ENCODE peak calls at places on chromosomes 1 and 21, in nine cellular contexts. One of them, this sample, is unnamed.

GRCh38 chr1:157407367-157407766 is 144.9 kb downstream of the FCRL5 start:
- DNase-seq in PC-3: no peak
- DNase-seq in hepatocyte: no peak
- DNase-seq in brain microvascular endothelial cell: no peak
- DNase-seq in WERI-Rb-1: no peak
- DNase-seq in BJ: no peak
- DNase-seq in bronchial epithelial cell: no peak
- DNase-seq in stomach: no peak
- DNase-seq in adrenal gland: no peak
- DNase-seq in this sample: no peak

GRCh38 chr1:3188150-3188971 is 119.4 kb downstream of the PRDM16 start:
- DNase-seq in PC-3: no peak
- DNase-seq in hepatocyte: peak; percentile 27
- DNase-seq in brain microvascular endothelial cell: no peak
- DNase-seq in WERI-Rb-1: no peak
- DNase-seq in BJ: no peak
- DNase-seq in bronchial epithelial cell: no peak
- DNase-seq in stomach: peak; percentile 92
- DNase-seq in adrenal gland: no peak
- DNase-seq in this sample: no peak

GRCh38 chr1:56303805-56304204 is 275.6 kb downstream of the PLPP3 start:
- DNase-seq in PC-3: no peak
- DNase-seq in hepatocyte: no peak
- DNase-seq in brain microvascular endothelial cell: no peak
- DNase-seq in WERI-Rb-1: no peak
- DNase-seq in BJ: no peak
- DNase-seq in bronchial epithelial cell: no peak
- DNase-seq in stomach: no peak
- DNase-seq in adrenal gland: no peak
- DNase-seq in this sample: no peak

GRCh38 chr1:209988706-209989105 is 50.7 kb downstream of the SYT14 start:
- DNase-seq in PC-3: peak; percentile 74
- DNase-seq in hepatocyte: no peak
- DNase-seq in brain microvascular endothelial cell: no peak
- DNase-seq in WERI-Rb-1: no peak
- DNase-seq in BJ: no peak
- DNase-seq in bronchial epithelial cell: peak; percentile 38
- DNase-seq in stomach: no peak
- DNase-seq in adrenal gland: no peak
- DNase-seq in this sample: no peak

GRCh38 chr1:158328424-158328823 is 2.9 kb downstream of the CD1B start:
- DNase-seq in PC-3: no peak
- DNase-seq in hepatocyte: no peak
- DNase-seq in brain microvascular endothelial cell: no peak
- DNase-seq in WERI-Rb-1: no peak
- DNase-seq in BJ: no peak
- DNase-seq in bronchial epithelial cell: no peak
- DNase-seq in stomach: no peak
- DNase-seq in adrenal gland: no peak
- DNase-seq in this sample: no peak

GRCh38 chr21:45015469-45015860 is 58.9 kb upstream of the ADARB1 start:
- DNase-seq in PC-3: no peak
- DNase-seq in hepatocyte: no peak
- DNase-seq in brain microvascular endothelial cell: no peak
- DNase-seq in WERI-Rb-1: no peak
- DNase-seq in BJ: no peak
- DNase-seq in bronchial epithelial cell: no peak
- DNase-seq in stomach: no peak
- DNase-seq in adrenal gland: no peak
- DNase-seq in this sample: peak; percentile 41

GRCh38 chr1:174258148-174258550 is 98.8 kb downstream of the RABGAP1L start:
- DNase-seq in PC-3: peak; percentile 61
- DNase-seq in hepatocyte: peak; percentile 58
- DNase-seq in brain microvascular endothelial cell: peak; percentile 48
- DNase-seq in WERI-Rb-1: peak; percentile 54
- DNase-seq in BJ: no peak
- DNase-seq in bronchial epithelial cell: peak; percentile 43
- DNase-seq in stomach: no peak
- DNase-seq in adrenal gland: peak; percentile 41
- DNase-seq in this sample: peak; percentile 15

GRCh38 chr1:110677016-110677415 is 2.3 kb upstream of the KCNA3 start:
- DNase-seq in PC-3: peak; percentile 23
- DNase-seq in hepatocyte: no peak
- DNase-seq in brain microvascular endothelial cell: no peak
- DNase-seq in WERI-Rb-1: no peak
- DNase-seq in BJ: no peak
- DNase-seq in bronchial epithelial cell: peak; percentile 12
- DNase-seq in stomach: no peak
- DNase-seq in adrenal gland: no peak
- DNase-seq in this sample: no peak

GRCh38 chr21:27776925-27777553 is 810.2 kb upstream of the ADAMTS5 start:
- DNase-seq in PC-3: no peak
- DNase-seq in hepatocyte: no peak
- DNase-seq in brain microvascular endothelial cell: no peak
- DNase-seq in WERI-Rb-1: no peak
- DNase-seq in BJ: no peak
- DNase-seq in bronchial epithelial cell: no peak
- DNase-seq in stomach: peak; percentile 54
- DNase-seq in adrenal gland: peak; percentile 10
- DNase-seq in this sample: no peak

GRCh38 chr1:99645699-99646531 is at the start of gene PALMD:
- DNase-seq in PC-3: peak; percentile 60
- DNase-seq in hepatocyte: peak; percentile 41
- DNase-seq in brain microvascular endothelial cell: no peak
- DNase-seq in WERI-Rb-1: peak; percentile 61
- DNase-seq in BJ: no peak
- DNase-seq in bronchial epithelial cell: peak; percentile 82
- DNase-seq in stomach: peak; percentile 51
- DNase-seq in adrenal gland: peak; percentile 64
- DNase-seq in this sample: no peak

GRCh38 chr1:87336623-87337067 is 8.0 kb downstream of the LMO4 start:
- DNase-seq in PC-3: no peak
- DNase-seq in hepatocyte: no peak
- DNase-seq in brain microvascular endothelial cell: no peak
- DNase-seq in WERI-Rb-1: no peak
- DNase-seq in BJ: no peak
- DNase-seq in bronchial epithelial cell: no peak
- DNase-seq in stomach: no peak
- DNase-seq in adrenal gland: no peak
- DNase-seq in this sample: no peak

GRCh38 chr1:87334351-87335174 is 5.9 kb downstream of the LMO4 start:
- DNase-seq in PC-3: peak; percentile 17
- DNase-seq in hepatocyte: peak; percentile 39
- DNase-seq in brain microvascular endothelial cell: no peak
- DNase-seq in WERI-Rb-1: peak; percentile 68
- DNase-seq in BJ: no peak
- DNase-seq in bronchial epithelial cell: peak; percentile 45
- DNase-seq in stomach: no peak
- DNase-seq in adrenal gland: peak; percentile 13
- DNase-seq in this sample: peak; percentile 84

GRCh38 chr1:87331319-87332269 is 2.9 kb downstream of the LMO4 start:
- DNase-seq in PC-3: peak; percentile 92
- DNase-seq in hepatocyte: peak; percentile 87
- DNase-seq in brain microvascular endothelial cell: peak; percentile 31
- DNase-seq in WERI-Rb-1: peak; percentile 89
- DNase-seq in BJ: no peak
- DNase-seq in bronchial epithelial cell: peak; percentile 85
- DNase-seq in stomach: peak; percentile 76
- DNase-seq in adrenal gland: peak; percentile 82
- DNase-seq in this sample: peak; percentile 95

GRCh38 chr1:87335175-87335992 is 6.7 kb downstream of the LMO4 start:
- DNase-seq in PC-3: peak; percentile 59
- DNase-seq in hepatocyte: peak; percentile 79
- DNase-seq in brain microvascular endothelial cell: peak; percentile 18
- DNase-seq in WERI-Rb-1: peak; percentile 71
- DNase-seq in BJ: no peak
- DNase-seq in bronchial epithelial cell: peak; percentile 41
- DNase-seq in stomach: peak; percentile 76
- DNase-seq in adrenal gland: peak; percentile 62
- DNase-seq in this sample: peak; percentile 82

GRCh38 chr1:87333692-87334347 is 5.1 kb downstream of the LMO4 start:
- DNase-seq in PC-3: no peak
- DNase-seq in hepatocyte: no peak
- DNase-seq in brain microvascular endothelial cell: no peak
- DNase-seq in WERI-Rb-1: no peak
- DNase-seq in BJ: no peak
- DNase-seq in bronchial epithelial cell: no peak
- DNase-seq in stomach: no peak
- DNase-seq in adrenal gland: no peak
- DNase-seq in this sample: no peak
- H3K4me3 ChIP-seq in PC-3: peak overlapping the region; percentile 73
- H3K4me3 ChIP-seq in hepatocyte: peak overlapping the region; percentile 62
- H3K4me3 ChIP-seq in brain microvascular endothelial cell: peak overlapping the region; percentile 70
- H3K4me3 ChIP-seq in WERI-Rb-1: peak overlapping the region; percentile 87
- H3K4me3 ChIP-seq in BJ: no peak overlapping the region
- H3K4me3 ChIP-seq in bronchial epithelial cell: peak overlapping the region; percentile 53
- H3K4me3 ChIP-seq in stomach: peak overlapping the region; percentile 88
- H3K4me3 ChIP-seq in adrenal gland: no peak overlapping the region
- H3K4me3 ChIP-seq in this sample: peak overlapping the region; percentile 46

GRCh38 chr1:22845536-22845935 is 127.1 kb downstream of the LACTBL1 start:
- DNase-seq in PC-3: no peak
- DNase-seq in hepatocyte: no peak
- DNase-seq in brain microvascular endothelial cell: no peak
- DNase-seq in WERI-Rb-1: no peak
- DNase-seq in BJ: no peak
- DNase-seq in bronchial epithelial cell: no peak
- DNase-seq in stomach: no peak
- DNase-seq in adrenal gland: no peak
- DNase-seq in this sample: no peak

GRCh38 chr1:22846453-22846852 is 126.2 kb downstream of the LACTBL1 start:
- DNase-seq in PC-3: no peak
- DNase-seq in hepatocyte: no peak
- DNase-seq in brain microvascular endothelial cell: no peak
- DNase-seq in WERI-Rb-1: no peak
- DNase-seq in BJ: no peak
- DNase-seq in bronchial epithelial cell: no peak
- DNase-seq in stomach: no peak
- DNase-seq in adrenal gland: no peak
- DNase-seq in this sample: no peak

GRCh38 chr1:22847249-22847648 is 125.4 kb downstream of the LACTBL1 start:
- DNase-seq in PC-3: no peak
- DNase-seq in hepatocyte: no peak
- DNase-seq in brain microvascular endothelial cell: no peak
- DNase-seq in WERI-Rb-1: no peak
- DNase-seq in BJ: no peak
- DNase-seq in bronchial epithelial cell: no peak
- DNase-seq in stomach: no peak
- DNase-seq in adrenal gland: no peak
- DNase-seq in this sample: no peak

GRCh38 chr1:22841754-22842370 is 130.8 kb downstream of the LACTBL1 start:
- DNase-seq in PC-3: no peak
- DNase-seq in hepatocyte: no peak
- DNase-seq in brain microvascular endothelial cell: no peak
- DNase-seq in WERI-Rb-1: no peak
- DNase-seq in BJ: no peak
- DNase-seq in bronchial epithelial cell: no peak
- DNase-seq in stomach: no peak
- DNase-seq in adrenal gland: peak; percentile 38
- DNase-seq in this sample: no peak

DNA sequence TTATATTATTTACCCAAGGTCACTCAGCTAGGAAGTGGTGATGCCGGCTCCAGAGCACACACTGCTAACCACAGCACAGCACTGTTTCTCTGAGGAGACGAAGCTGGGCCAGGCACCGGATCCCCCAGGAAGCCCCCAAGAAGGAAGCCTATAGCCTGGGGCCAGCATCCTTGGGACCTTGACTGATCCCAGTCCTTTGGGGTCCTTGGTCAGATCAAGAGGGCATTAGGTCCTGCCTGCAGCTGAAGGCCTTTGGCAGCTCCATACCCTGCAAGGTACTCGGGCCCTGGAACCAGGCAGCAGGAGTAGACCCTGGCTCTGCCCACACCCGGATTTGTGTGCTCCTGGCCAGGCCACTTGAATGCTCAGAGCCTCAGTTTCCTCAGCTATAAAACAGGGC is 128.0 kb downstream of the LACTBL1 start:
- DNase-seq in PC-3: no peak
- DNase-seq in hepatocyte: no peak
- DNase-seq in brain microvascular endothelial cell: no peak
- DNase-seq in WERI-Rb-1: no peak
- DNase-seq in BJ: no peak
- DNase-seq in bronchial epithelial cell: no peak
- DNase-seq in stomach: no peak
- DNase-seq in adrenal gland: no peak
- DNase-seq in this sample: no peak
- H3K27me3 ChIP-seq in PC-3: no peaks in the 10 kb centered on the region
- H3K27me3 ChIP-seq in hepatocyte: no peaks in the 10 kb centered on the region
- H3K27me3 ChIP-seq in brain microvascular endothelial cell: no peaks in the 10 kb centered on the region
- H3K27me3 ChIP-seq in WERI-Rb-1: no peaks in the 10 kb centered on the region
- H3K27me3 ChIP-seq in BJ: no peaks in the 10 kb centered on the region
- H3K27me3 ChIP-seq in bronchial epithelial cell: no peaks in the 10 kb centered on the region
- H3K27me3 ChIP-seq in stomach: peaks cover 36% of the 10 kb centered on the region
- H3K27me3 ChIP-seq in adrenal gland: no peaks in the 10 kb centered on the region
- H3K27me3 ChIP-seq in this sample: no peaks in the 10 kb centered on the region

GRCh38 chr1:169120066-169120465 is 13.6 kb downstream of the ATP1B1 start:
- DNase-seq in PC-3: no peak
- DNase-seq in hepatocyte: no peak
- DNase-seq in brain microvascular endothelial cell: no peak
- DNase-seq in WERI-Rb-1: no peak
- DNase-seq in BJ: no peak
- DNase-seq in bronchial epithelial cell: no peak
- DNase-seq in stomach: no peak
- DNase-seq in adrenal gland: no peak
- DNase-seq in this sample: no peak

GRCh38 chr1:169126335-169126734 is 19.8 kb downstream of the ATP1B1 start:
- DNase-seq in PC-3: no peak
- DNase-seq in hepatocyte: no peak
- DNase-seq in brain microvascular endothelial cell: no peak
- DNase-seq in WERI-Rb-1: no peak
- DNase-seq in BJ: no peak
- DNase-seq in bronchial epithelial cell: no peak
- DNase-seq in stomach: no peak
- DNase-seq in adrenal gland: no peak
- DNase-seq in this sample: no peak

GRCh38 chr1:169124459-169124858 is 18.0 kb downstream of the ATP1B1 start:
- DNase-seq in PC-3: peak; percentile 54
- DNase-seq in hepatocyte: no peak
- DNase-seq in brain microvascular endothelial cell: no peak
- DNase-seq in WERI-Rb-1: no peak
- DNase-seq in BJ: no peak
- DNase-seq in bronchial epithelial cell: no peak
- DNase-seq in stomach: no peak
- DNase-seq in adrenal gland: no peak
- DNase-seq in this sample: no peak

GRCh38 chr1:169121146-169121923 is 14.8 kb downstream of the ATP1B1 start:
- DNase-seq in PC-3: peak; percentile 61
- DNase-seq in hepatocyte: no peak
- DNase-seq in brain microvascular endothelial cell: no peak
- DNase-seq in WERI-Rb-1: no peak
- DNase-seq in BJ: no peak
- DNase-seq in bronchial epithelial cell: no peak
- DNase-seq in stomach: no peak
- DNase-seq in adrenal gland: no peak
- DNase-seq in this sample: no peak

GRCh38 chr1:169122976-169123375 is 16.5 kb downstream of the ATP1B1 start:
- DNase-seq in PC-3: no peak
- DNase-seq in hepatocyte: no peak
- DNase-seq in brain microvascular endothelial cell: no peak
- DNase-seq in WERI-Rb-1: no peak
- DNase-seq in BJ: no peak
- DNase-seq in bronchial epithelial cell: no peak
- DNase-seq in stomach: no peak
- DNase-seq in adrenal gland: no peak
- DNase-seq in this sample: no peak
- H3K36me3 ChIP-seq in PC-3: peaks cover 79% of the 10 kb centered on the region
- H3K36me3 ChIP-seq in hepatocyte: no peaks in the 10 kb centered on the region
- H3K36me3 ChIP-seq in brain microvascular endothelial cell: peaks cover 5% of the 10 kb centered on the region
- H3K36me3 ChIP-seq in WERI-Rb-1: peaks cover 5% of the 10 kb centered on the region
- H3K36me3 ChIP-seq in BJ: no peaks in the 10 kb centered on the region
- H3K36me3 ChIP-seq in bronchial epithelial cell: peaks cover 6% of the 10 kb centered on the region
- H3K36me3 ChIP-seq in stomach: peaks cover 64% of the 10 kb centered on the region
- H3K36me3 ChIP-seq in adrenal gland: peaks cover 50% of the 10 kb centered on the region
- H3K36me3 ChIP-seq in this sample: peaks cover 3% of the 10 kb centered on the region

GRCh38 chr1:26287033-26287711 is 7.3 kb downstream of the SH3BGRL3 start:
- DNase-seq in PC-3: no peak
- DNase-seq in hepatocyte: no peak
- DNase-seq in brain microvascular endothelial cell: no peak
- DNase-seq in WERI-Rb-1: peak; percentile 73
- DNase-seq in BJ: no peak
- DNase-seq in bronchial epithelial cell: no peak
- DNase-seq in stomach: peak; percentile 44
- DNase-seq in adrenal gland: no peak
- DNase-seq in this sample: no peak
- H3K4me3 ChIP-seq in PC-3: no peak overlapping the region
- H3K4me3 ChIP-seq in hepatocyte: no peak overlapping the region
- H3K4me3 ChIP-seq in brain microvascular endothelial cell: no peak overlapping the region
- H3K4me3 ChIP-seq in WERI-Rb-1: no peak overlapping the region
- H3K4me3 ChIP-seq in BJ: no peak overlapping the region
- H3K4me3 ChIP-seq in bronchial epithelial cell: no peak overlapping the region
- H3K4me3 ChIP-seq in stomach: no peak overlapping the region
- H3K4me3 ChIP-seq in adrenal gland: no peak overlapping the region
- H3K4me3 ChIP-seq in this sample: no peak overlapping the region